ENCODE peak calls at places on chromosomes 11 and 22, in five cellular contexts. One of them, this sample, is unnamed.

GRCh38 chr11:255176-255575 is 18.4 kb downstream of the PSMD13 start:
- DNase-seq in GM12878: no peak
- DNase-seq in H1: no peak
- DNase-seq in HepG2: no peak
- DNase-seq in A549: no peak
- DNase-seq in this sample: no peak

GRCh38 chr11:35242412-35242811 is 103.4 kb downstream of the CD44 start:
- DNase-seq in H1: no peak
- DNase-seq in HepG2: no peak
- DNase-seq in GM12878: no peak
- DNase-seq in A549: no peak
- DNase-seq in this sample: no peak

GRCh38 chr22:31210830-31211503 is 1.1 kb upstream of the LIMK2 start:
- DNase-seq in HepG2: peak; percentile 93
- DNase-seq in A549: no peak
- DNase-seq in GM12878: no peak
- DNase-seq in H1: no peak
- DNase-seq in this sample: no peak

GRCh38 chr11:1844221-1845094 is 5.7 kb downstream of the TNNI2 start:
- DNase-seq in H1: no peak
- DNase-seq in GM12878: no peak
- DNase-seq in HepG2: no peak
- DNase-seq in A549: peak; percentile 50
- DNase-seq in this sample: peak; percentile 86

GRCh38 chr11:58394195-58394594 is 12.5 kb downstream of the OR5B3 start:
- DNase-seq in GM12878: no peak
- DNase-seq in HepG2: peak; percentile 62
- DNase-seq in A549: no peak
- DNase-seq in H1: no peak
- DNase-seq in this sample: no peak

GRCh38 chr11:76918941-76919386 is 58.2 kb downstream of the ACER3 start:
- DNase-seq in H1: no peak
- DNase-seq in A549: peak; percentile 69
- DNase-seq in HepG2: peak; percentile 58
- DNase-seq in GM12878: peak; percentile 19
- DNase-seq in this sample: peak; percentile 30

GRCh38 chr22:35435201-35435712 is 35.3 kb downstream of the MCM5 start:
- DNase-seq in H1: no peak
- DNase-seq in A549: no peak
- DNase-seq in HepG2: no peak
- DNase-seq in GM12878: no peak
- DNase-seq in this sample: no peak

GRCh38 chr11:30254307-30255298 is 23.8 kb downstream of the FSHB start:
- DNase-seq in H1: no peak
- DNase-seq in GM12878: no peak
- DNase-seq in HepG2: no peak
- DNase-seq in A549: no peak
- DNase-seq in this sample: no peak

GRCh38 chr11:130728185-130729160 is 187.8 kb downstream of the SNX19 start:
- DNase-seq in A549: no peak
- DNase-seq in HepG2: no peak
- DNase-seq in H1: no peak
- DNase-seq in GM12878: no peak
- DNase-seq in this sample: no peak

GRCh38 chr11:108664730-108665525 is at the start of gene DDX10:
- DNase-seq in GM12878: peak; percentile 92
- DNase-seq in A549: peak; percentile 97
- DNase-seq in HepG2: peak; percentile 95
- DNase-seq in H1: peak; percentile 98
- DNase-seq in this sample: peak; percentile 97

GRCh38 chr11:44324787-44325525 is 15.0 kb upstream of the ALX4 start:
- DNase-seq in HepG2: no peak
- DNase-seq in H1: no peak
- DNase-seq in GM12878: no peak
- DNase-seq in A549: no peak
- DNase-seq in this sample: no peak

GRCh38 chr22:42341779-42342178 is 71.3 kb upstream of the TCF20 start:
- DNase-seq in HepG2: no peak
- DNase-seq in GM12878: no peak
- DNase-seq in A549: no peak
- DNase-seq in H1: no peak
- DNase-seq in this sample: no peak

GRCh38 chr11:76233936-76234703 is 27.8 kb upstream of the WNT11 start:
- DNase-seq in GM12878: peak; percentile 37
- DNase-seq in A549: no peak
- DNase-seq in HepG2: no peak
- DNase-seq in H1: no peak
- DNase-seq in this sample: peak; percentile 51

GRCh38 chr11:122874991-122875390 is 7.6 kb upstream of the JHY start:
- DNase-seq in A549: no peak
- DNase-seq in HepG2: no peak
- DNase-seq in H1: no peak
- DNase-seq in GM12878: peak; percentile 52
- DNase-seq in this sample: no peak

GRCh38 chr11:77450227-77450626 is 23.7 kb downstream of the PAK1 start:
- DNase-seq in H1: no peak
- DNase-seq in HepG2: no peak
- DNase-seq in GM12878: no peak
- DNase-seq in A549: no peak
- DNase-seq in this sample: no peak

GRCh38 chr22:42603427-42603826 is 11.3 kb downstream of the POLDIP3 start:
- DNase-seq in A549: no peak
- DNase-seq in H1: no peak
- DNase-seq in GM12878: no peak
- DNase-seq in HepG2: no peak
- DNase-seq in this sample: no peak

GRCh38 chr11:64742087-64742939 is 1.6 kb downstream of the RASGRP2 start:
- DNase-seq in H1: peak; percentile 81
- DNase-seq in HepG2: no peak
- DNase-seq in A549: no peak
- DNase-seq in GM12878: no peak
- DNase-seq in this sample: peak; percentile 61

GRCh38 chr22:19691721-19692341 is 22.5 kb upstream of the SEPTIN5 start:
- DNase-seq in GM12878: no peak
- DNase-seq in A549: peak; percentile 73
- DNase-seq in H1: no peak
- DNase-seq in HepG2: no peak
- DNase-seq in this sample: peak; percentile 92

GRCh38 chr11:19664896-19665548 is 47.6 kb upstream of the NAV2 start:
- DNase-seq in GM12878: no peak
- DNase-seq in A549: no peak
- DNase-seq in HepG2: no peak
- DNase-seq in H1: no peak
- DNase-seq in this sample: no peak

GRCh38 chr22:19876941-19877625 is 22.4 kb upstream of the GNB1L start:
- DNase-seq in HepG2: no peak
- DNase-seq in H1: peak; percentile 44
- DNase-seq in A549: no peak
- DNase-seq in GM12878: no peak
- DNase-seq in this sample: no peak

GRCh38 chr22:50437511-50438304 is 37.1 kb downstream of the SBF1 start:
- DNase-seq in GM12878: no peak
- DNase-seq in HepG2: no peak
- DNase-seq in A549: no peak
- DNase-seq in H1: no peak
- DNase-seq in this sample: no peak

GRCh38 chr22:50067244-50067643 is 9.1 kb upstream of the TTLL8 start:
- DNase-seq in HepG2: no peak
- DNase-seq in H1: no peak
- DNase-seq in GM12878: no peak
- DNase-seq in A549: no peak
- DNase-seq in this sample: no peak

GRCh38 chr11:44813401-44813800 is 86.6 kb downstream of the TSPAN18 start:
- DNase-seq in GM12878: no peak
- DNase-seq in H1: no peak
- DNase-seq in A549: no peak
- DNase-seq in HepG2: no peak
- DNase-seq in this sample: no peak

GRCh38 chr11:19661827-19662226 is 50.8 kb upstream of the NAV2 start:
- DNase-seq in H1: no peak
- DNase-seq in A549: no peak
- DNase-seq in GM12878: no peak
- DNase-seq in HepG2: no peak
- DNase-seq in this sample: no peak

GRCh38 chr22:30158277-30158676 is 78.0 kb downstream of the HORMAD2 start:
- DNase-seq in HepG2: no peak
- DNase-seq in GM12878: no peak
- DNase-seq in H1: no peak
- DNase-seq in A549: no peak
- DNase-seq in this sample: no peak
- TF ChIP-seq KDM1A in HepG2: no peak
- TF ChIP-seq KDM1A in GM12878: no peak
- TF ChIP-seq KDM1A in H1: no peak
- TF ChIP-seq KDM1A in A549: no peak
- TF ChIP-seq KDM1A in this sample: no peak

GRCh38 chr11:69664103-69664775 is 10.9 kb downstream of the LTO1 start:
- DNase-seq in A549: no peak
- DNase-seq in GM12878: no peak
- DNase-seq in H1: no peak
- DNase-seq in HepG2: no peak
- DNase-seq in this sample: no peak
- TF ChIP-seq CEBPB in A549: no peak
- TF ChIP-seq CEBPB in GM12878: no peak
- TF ChIP-seq CEBPB in H1: no peak
- TF ChIP-seq CEBPB in HepG2: no peak
- TF ChIP-seq CEBPB in this sample: no peak

GRCh38 chr11:32279672-32280071 is 155.7 kb downstream of the WT1 start:
- DNase-seq in H1: no peak
- DNase-seq in HepG2: no peak
- DNase-seq in A549: no peak
- DNase-seq in GM12878: no peak
- DNase-seq in this sample: no peak
- TF ChIP-seq KDM1A in H1: no peak
- TF ChIP-seq KDM1A in HepG2: no peak
- TF ChIP-seq KDM1A in A549: no peak
- TF ChIP-seq KDM1A in GM12878: no peak
- TF ChIP-seq KDM1A in this sample: no peak

DNA sequence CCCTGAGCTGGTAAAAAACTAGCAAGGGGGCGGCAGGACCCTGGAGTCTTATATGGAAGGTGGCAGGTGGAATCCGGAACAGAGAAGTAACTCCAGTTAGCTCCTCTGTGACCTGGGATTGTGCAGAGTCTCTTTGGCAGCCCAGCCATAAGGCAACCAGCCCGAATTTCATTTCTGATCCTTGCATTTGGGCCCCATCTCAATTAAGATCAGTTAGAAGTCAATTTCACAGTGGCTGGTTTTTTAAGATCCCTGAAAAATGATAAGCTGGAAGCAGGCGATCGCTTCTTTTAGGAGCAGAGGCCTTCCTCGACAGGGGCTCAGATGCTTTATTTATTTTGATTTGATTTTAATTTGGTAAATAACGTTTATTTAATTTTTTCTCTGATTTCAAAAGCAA is 199.0 kb downstream of the TENM4 start:
- DNase-seq in HepG2: no peak
- DNase-seq in GM12878: no peak
- DNase-seq in A549: no peak
- DNase-seq in H1: no peak
- DNase-seq in this sample: no peak
- TF ChIP-seq CEBPB in HepG2: no peak
- TF ChIP-seq CEBPB in GM12878: no peak
- TF ChIP-seq CEBPB in A549: no peak
- TF ChIP-seq CEBPB in H1: no peak
- TF ChIP-seq CEBPB in this sample: no peak

GRCh38 chr11:27716850-27717249 is 16.6 kb upstream of the BDNF start:
- DNase-seq in HepG2: no peak
- DNase-seq in A549: no peak
- DNase-seq in H1: no peak
- DNase-seq in GM12878: no peak
- DNase-seq in this sample: no peak
- TF ChIP-seq KDM1A in HepG2: no peak
- TF ChIP-seq KDM1A in A549: no peak
- TF ChIP-seq KDM1A in H1: no peak
- TF ChIP-seq KDM1A in GM12878: no peak
- TF ChIP-seq KDM1A in this sample: no peak

GRCh38 chr11:113119074-113119473 is 157.9 kb downstream of the NCAM1 start:
- DNase-seq in H1: no peak
- DNase-seq in A549: no peak
- DNase-seq in GM12878: no peak
- DNase-seq in HepG2: no peak
- DNase-seq in this sample: no peak
- TF ChIP-seq CEBPB in H1: no peak
- TF ChIP-seq CEBPB in A549: no peak
- TF ChIP-seq CEBPB in GM12878: no peak
- TF ChIP-seq CEBPB in HepG2: no peak
- TF ChIP-seq CEBPB in this sample: no peak

This sample was measured in K562.